ENCODE peak calls at places on chromosomes 5 and 9, in eight cellular contexts. C, X, B, W, M, Q, D and A are unnamed samples. For H3K4me1, the result is how much of the 10 kb centered on the place peaks cover.

GRCh38 chr9:126613656-126614055 is at the start of gene LMX1B:
- DNase-seq in C (peak), X (peak), B (peak), W (no peak), M (peak), Q (no peak), D (no peak), A (peak)

GRCh38 chr5:176943816-176944215 is 44.7 kb upstream of the HK3 start:
- DNase-seq in C (no peak), X (peak), B (no peak), W (no peak), M (no peak), Q (no peak), D (no peak), A (no peak)

GRCh38 chr5:94707359-94707758 is 88.9 kb downstream of the SLF1 start:
- DNase-seq in C (no peak), X (peak), B (peak), W (no peak), M (no peak), Q (no peak), D (no peak), A (no peak)

GRCh38 chr5:38715671-38716070 is 130.1 kb upstream of the OSMR start:
- DNase-seq in C (no peak), X (no peak), B (no peak), W (no peak), M (peak), Q (no peak), D (no peak), A (no peak)

GRCh38 chr9:90939367-90939766 is 137.7 kb downstream of the SYK start:
- DNase-seq in C (no peak), X (no peak), B (no peak), W (no peak), M (no peak), Q (no peak), D (no peak), A (no peak)

GRCh38 chr5:82975396-82975795 is 101.8 kb downstream of the TMEM167A start:
- DNase-seq in C (no peak), X (peak), B (no peak), W (no peak), M (no peak), Q (no peak), D (no peak), A (no peak)

GRCh38 chr9:124255222-124255621 is 2.5 kb upstream of the NEK6 start:
- DNase-seq in C (no peak), X (no peak), B (no peak), W (no peak), M (no peak), Q (no peak), D (no peak), A (no peak)

GRCh38 chr9:6639622-6640021 is 5.9 kb downstream of the GLDC start:
- DNase-seq in C (no peak), X (no peak), B (no peak), W (no peak), M (no peak), Q (no peak), D (no peak), A (no peak)

GRCh38 chr5:33850100-33850594 is 41.6 kb downstream of the ADAMTS12 start:
- DNase-seq in C (no peak), X (peak), B (no peak), W (no peak), M (no peak), Q (peak), D (no peak), A (no peak)

GRCh38 chr9:71762900-71763653 is 5.2 kb downstream of the CEMIP2 start:
- DNase-seq in C (no peak), X (no peak), B (no peak), W (no peak), M (no peak), Q (no peak), D (no peak), A (no peak)

GRCh38 chr9:87875839-87876545 is 6.7 kb upstream of the SPATA31E1 start:
- DNase-seq in C (no peak), X (no peak), B (peak), W (no peak), M (no peak), Q (no peak), D (no peak), A (no peak)

GRCh38 chr9:3916984-3917383 is 382.9 kb downstream of the GLIS3 start:
- DNase-seq in C (no peak), X (no peak), B (no peak), W (no peak), M (no peak), Q (no peak), D (no peak), A (no peak)

GRCh38 chr5:94102849-94103248 is 361.4 kb upstream of the POU5F2 start:
- DNase-seq in C (no peak), X (no peak), B (no peak), W (no peak), M (no peak), Q (no peak), D (no peak), A (no peak)

GRCh38 chr5:17882760-17883488 is 248.7 kb downstream of the TAF11L14 start:
- DNase-seq in C (no peak), X (peak), B (peak), W (no peak), M (no peak), Q (no peak), D (no peak), A (no peak)

GRCh38 chr9:109335929-109336328 is 15.1 kb upstream of the EPB41L4B start:
- DNase-seq in C (no peak), X (no peak), B (no peak), W (no peak), M (no peak), Q (no peak), D (no peak), A (no peak)

GRCh38 chr9:109329274-109330258 is 8.7 kb upstream of the EPB41L4B start:
- DNase-seq in C (peak), X (peak), B (peak), W (peak), M (no peak), Q (no peak), D (peak), A (peak)

GRCh38 chr9:109335121-109335520 is 14.3 kb upstream of the EPB41L4B start:
- DNase-seq in C (no peak), X (no peak), B (no peak), W (no peak), M (no peak), Q (no peak), D (no peak), A (no peak)

GRCh38 chr9:109336409-109336808 is 15.6 kb upstream of the EPB41L4B start:
- DNase-seq in C (no peak), X (no peak), B (no peak), W (no peak), M (no peak), Q (no peak), D (no peak), A (no peak)

GRCh38 chr9:109331353-109331752 is 10.5 kb upstream of the EPB41L4B start:
- DNase-seq in C (peak), X (no peak), B (peak), W (no peak), M (no peak), Q (no peak), D (peak), A (no peak)
- H3K27ac ChIP-seq in C (peak), X (no peak), B (peak), W (no peak), M (no peak), Q (no peak), D (peak), A (peak)

DNA sequence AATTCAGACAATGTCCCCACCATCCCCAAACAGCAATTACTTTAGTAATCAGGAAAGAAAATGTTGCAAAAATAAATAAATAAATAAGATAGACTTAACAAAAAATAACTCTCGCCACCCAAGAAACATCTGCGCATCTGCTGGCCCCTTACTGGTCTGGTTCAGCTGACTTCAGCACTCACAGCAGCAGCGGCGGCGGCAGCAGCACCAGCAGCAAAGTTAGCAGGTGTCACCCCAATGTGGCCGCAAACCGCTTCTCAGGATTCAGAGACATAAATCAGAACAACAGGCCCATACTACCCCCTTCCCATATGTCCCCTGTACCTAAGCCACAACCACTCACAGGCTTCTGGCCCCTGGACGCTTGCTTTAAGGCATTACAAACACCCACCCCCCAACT is 593.0 kb downstream of the BNC2 start:
- DNase-seq in C (no peak), X (no peak), B (no peak), W (no peak), M (no peak), Q (no peak), D (no peak), A (no peak)
- TF ChIP-seq POLR2AphosphoS5 in C (no peak), X (no peak), B (no peak), W (no peak), M (no peak), Q (no peak), D (no peak), A (no peak)

GRCh38 chr5:160221082-160221481 is 8.2 kb upstream of the FABP6 start:
- DNase-seq in C (no peak), X (no peak), B (no peak), W (no peak), M (no peak), Q (no peak), D (no peak), A (no peak)
- H3K4me1 ChIP-seq in C (under half), X (under half), B (under half), W (under half), M (under half), Q (under half), D (under half), A (under half)

GRCh38 chr5:66882592-66883227 is 286.5 kb downstream of the MAST4 start:
- DNase-seq in C (no peak), X (no peak), B (no peak), W (no peak), M (no peak), Q (no peak), D (no peak), A (no peak)

GRCh38 chr5:66884589-66885228 is 288.5 kb downstream of the MAST4 start:
- DNase-seq in C (no peak), X (no peak), B (no peak), W (no peak), M (no peak), Q (no peak), D (no peak), A (no peak)

GRCh38 chr5:66876266-66876807 is 280.1 kb downstream of the MAST4 start:
- DNase-seq in C (no peak), X (no peak), B (no peak), W (no peak), M (no peak), Q (no peak), D (no peak), A (no peak)

GRCh38 chr5:66877843-66878242 is 281.6 kb downstream of the MAST4 start:
- DNase-seq in C (no peak), X (no peak), B (no peak), W (no peak), M (no peak), Q (no peak), D (no peak), A (no peak)

DNA sequence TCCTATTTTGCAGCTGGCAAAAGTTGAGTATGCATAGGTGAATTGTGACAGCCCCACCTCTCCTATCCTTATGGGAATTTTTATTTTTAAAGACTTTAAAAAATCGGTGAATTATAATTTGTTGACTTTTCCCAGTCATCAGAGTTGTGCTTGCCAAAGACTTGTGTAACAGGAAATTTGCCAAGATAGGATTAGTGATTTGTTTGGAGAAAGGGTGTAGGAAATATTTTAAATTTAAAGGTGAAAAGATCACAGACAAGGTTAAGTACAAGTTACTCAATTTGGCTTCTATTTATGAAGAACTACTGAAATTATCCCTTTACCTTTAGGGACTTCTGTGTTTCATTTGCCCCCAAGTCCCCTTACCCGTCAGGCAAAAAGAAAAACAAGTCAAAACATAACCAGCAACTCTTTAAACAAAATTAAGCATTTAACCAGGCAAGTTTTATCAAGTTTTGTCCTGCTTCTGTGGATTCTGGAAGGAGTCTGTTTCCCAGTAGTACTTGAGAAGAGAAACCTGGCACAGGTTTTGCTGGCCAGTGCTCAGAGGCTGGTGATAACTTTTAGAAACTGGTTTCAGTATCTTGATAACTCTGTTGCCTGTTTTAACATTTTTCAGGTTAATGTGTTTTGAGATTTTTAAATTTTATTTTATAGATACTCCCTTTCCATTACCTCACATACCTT is 285.4 kb downstream of the MAST4 start:
- DNase-seq in C (no peak), X (no peak), B (peak), W (no peak), M (no peak), Q (no peak), D (peak), A (no peak)
- H3K27ac ChIP-seq in C (peak), X (no peak), B (peak), W (peak), M (no peak), Q (no peak), D (no peak), A (peak)

GRCh38 chr5:139397921-139398320 is 3.0 kb upstream of the PROB1 start:
- DNase-seq in C (no peak), X (no peak), B (no peak), W (no peak), M (no peak), Q (no peak), D (no peak), A (no peak)
- TF ChIP-seq POLR2AphosphoS5 in C (no peak), X (no peak), B (no peak), W (no peak), M (no peak), Q (no peak), D (no peak), A (no peak)

DNA sequence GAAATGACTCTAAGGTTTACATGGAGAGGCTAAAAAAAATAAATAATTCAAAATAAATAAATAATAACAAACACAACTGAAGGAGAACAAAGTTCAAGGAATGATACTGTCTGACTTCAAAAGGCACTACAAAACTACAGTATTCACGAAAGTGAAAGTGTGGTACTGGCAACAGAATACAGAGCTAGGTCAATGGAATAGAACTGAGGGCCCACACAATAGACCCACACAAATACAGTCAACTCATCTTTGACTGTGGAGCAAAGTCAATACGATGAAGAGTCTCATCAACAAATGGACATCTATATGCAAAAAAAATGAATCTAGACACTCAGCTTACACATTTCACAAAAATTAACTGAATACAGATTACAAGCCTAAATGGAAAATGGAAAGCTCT is 75.3 kb downstream of the FBXW11 start:
- DNase-seq in C (no peak), X (no peak), B (no peak), W (no peak), M (no peak), Q (no peak), D (no peak), A (no peak)
- H3K4me1 ChIP-seq in C (under half), X (under half), B (under half), W (under half), M (under half), Q (under half), D (under half), A (under half)

DNA sequence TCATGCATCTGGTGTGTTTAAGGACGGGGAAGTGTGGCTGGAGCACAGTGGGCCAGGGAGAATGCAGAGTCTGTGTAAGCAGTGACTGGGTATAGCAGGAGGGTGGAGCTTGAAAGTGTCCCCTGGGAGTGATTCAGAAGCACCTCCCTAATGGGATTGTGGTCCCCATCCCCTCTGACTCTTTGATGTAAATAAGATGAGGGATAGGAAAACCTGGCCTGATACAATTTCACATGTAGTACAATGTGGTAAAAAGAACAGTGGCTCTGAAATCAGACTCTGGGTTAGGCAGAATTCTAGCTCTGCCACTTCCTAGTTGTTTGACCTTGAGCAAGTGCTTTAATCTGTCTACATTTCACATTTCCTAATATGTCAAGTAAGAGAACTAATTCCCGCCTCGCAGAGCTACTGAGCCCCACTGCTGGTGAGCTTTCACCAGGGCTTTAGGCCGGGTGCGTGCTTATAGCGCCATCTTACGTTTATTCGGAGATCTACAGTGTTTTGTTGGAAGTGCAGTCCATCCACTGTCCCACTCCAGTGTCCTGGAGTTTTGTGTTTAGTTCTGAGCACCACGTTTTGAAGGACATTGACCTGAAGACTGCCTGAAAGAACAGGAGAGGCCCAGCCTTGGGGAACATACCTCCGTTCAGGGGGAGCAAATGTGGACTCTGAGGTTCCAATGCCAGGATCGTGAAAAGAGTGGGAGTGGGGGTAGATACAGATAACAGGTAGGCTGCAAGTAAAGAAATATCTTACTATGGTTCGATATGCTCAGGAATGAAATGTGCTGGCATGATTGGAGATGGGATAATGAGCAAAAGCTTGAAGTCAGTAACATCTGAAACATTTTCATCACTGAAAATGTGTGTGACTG is 51.2 kb upstream of the TESK1 start:
- DNase-seq in C (peak), X (peak), B (peak), W (peak), M (peak), Q (peak), D (peak), A (no peak)
- H3K27ac ChIP-seq in C (peak), X (no peak), B (peak), W (peak), M (no peak), Q (no peak), D (peak), A (peak)